ENCODE peak calls at places on chromosomes 1 and 21, in seven cellular contexts. V, C, Q, I, N, L and X are unnamed samples.

GRCh38 chr1:155977607-155978324 is 581 bp downstream of the ARHGEF2 start:
- DNase-seq in I (peak; percentile 41), N (peak; percentile 39), V (peak; percentile 21), C (no peak), Q (peak; percentile 58), L (peak; percentile 66), X (no peak)

GRCh38 chr1:210332233-210332632 is 3.5 kb downstream of the HHAT start:
- DNase-seq in V (peak; percentile 71), C (no peak), N (no peak), Q (no peak), L (no peak), I (peak; percentile 33), X (peak; percentile 69)

GRCh38 chr21:28272272-28272992 is 720.2 kb downstream of the LTN1 start:
- DNase-seq in L (no peak), Q (peak; percentile 19), I (no peak), V (no peak), N (no peak), C (no peak), X (no peak)

GRCh38 chr1:156076609-156077429 is 5.4 kb downstream of the MEX3A start:
- DNase-seq in C (no peak), V (no peak), N (no peak), L (no peak), I (no peak), Q (no peak), X (no peak)

GRCh38 chr1:34130306-34130705 is 34.7 kb downstream of the CSMD2 start:
- DNase-seq in V (no peak), N (no peak), I (no peak), C (peak; percentile 23), Q (no peak), L (no peak), X (no peak)

GRCh38 chr1:169427081-169427611 is at the start of gene CCDC181:
- DNase-seq in L (peak; percentile 57), N (peak; percentile 34), C (no peak), I (peak; percentile 9), V (peak; percentile 21), Q (peak; percentile 91), X (no peak)

GRCh38 chr1:233122779-233123178 is 172.4 kb downstream of the NTPCR start:
- DNase-seq in Q (no peak), I (no peak), C (no peak), N (no peak), V (no peak), L (no peak), X (no peak)

GRCh38 chr21:42222386-42222785 is 3.4 kb downstream of the ABCG1 start:
- DNase-seq in I (no peak), N (no peak), L (no peak), V (no peak), C (no peak), Q (no peak), X (no peak)

GRCh38 chr1:119737040-119737682 is 25.4 kb downstream of the PHGDH start:
- DNase-seq in L (no peak), I (no peak), Q (no peak), V (no peak), N (no peak), C (no peak), X (no peak)

GRCh38 chr1:146010126-146010738 is 11.3 kb downstream of the HJV start:
- DNase-seq in C (no peak), Q (no peak), I (no peak), V (no peak), N (no peak), L (no peak), X (no peak)

GRCh38 chr1:211705439-211706205 is 30.2 kb upstream of the NEK2 start:
- DNase-seq in Q (no peak), L (no peak), N (no peak), C (no peak), I (no peak), V (no peak), X (no peak)

GRCh38 chr1:182430263-182431068 is 19.5 kb upstream of the RGSL1 start:
- DNase-seq in N (no peak), L (no peak), I (no peak), Q (peak; percentile 66), C (no peak), V (peak; percentile 66), X (peak; percentile 29)